ENCODE peak calls at places on chromosomes 6 and 20, in five cellular contexts. I, B, Z, G and K are unnamed samples.

GRCh38 chr20:58891076-58891685 is 38.7 kb downstream of the GNAS start:
- DNase-seq in B (peak; percentile 81), Z (no peak), I (no peak), G (peak; percentile 69), K (peak; percentile 63)

GRCh38 chr6:158662607-158663464 is 13.0 kb downstream of the SYTL3 start:
- DNase-seq in G (no peak), B (no peak), I (no peak), Z (no peak), K (no peak)

GRCh38 chr20:25248501-25249172 is 752 bp downstream of the PYGB start:
- DNase-seq in I (no peak), G (no peak), B (peak; percentile 30), Z (no peak), K (peak; percentile 51)

GRCh38 chr6:11350294-11350693 is 117.8 kb upstream of the NEDD9 start:
- DNase-seq in G (no peak), Z (peak; percentile 18), I (no peak), B (no peak), K (no peak)

GRCh38 chr20:14691994-14692393 is 354.6 kb upstream of the FLRT3 start:
- DNase-seq in G (no peak), Z (no peak), I (no peak), B (no peak), K (no peak)

GRCh38 chr6:8548979-8549378 is 113.6 kb upstream of the SLC35B3 start:
- DNase-seq in Z (no peak), G (no peak), I (no peak), B (no peak), K (no peak)

GRCh38 chr20:10309326-10309725 is 90.7 kb downstream of the SNAP25 start:
- DNase-seq in G (no peak), Z (no peak), B (no peak), I (no peak), K (no peak)

GRCh38 chr6:15472626-15473025 is 190.2 kb downstream of the DTNBP1 start:
- DNase-seq in G (no peak), B (no peak), Z (no peak), I (no peak), K (no peak)

GRCh38 chr6:32623693-32624092 is 13.5 kb upstream of the HLA-DQA1 start:
- DNase-seq in Z (no peak), I (no peak), G (no peak), B (no peak), K (no peak)

DNA sequence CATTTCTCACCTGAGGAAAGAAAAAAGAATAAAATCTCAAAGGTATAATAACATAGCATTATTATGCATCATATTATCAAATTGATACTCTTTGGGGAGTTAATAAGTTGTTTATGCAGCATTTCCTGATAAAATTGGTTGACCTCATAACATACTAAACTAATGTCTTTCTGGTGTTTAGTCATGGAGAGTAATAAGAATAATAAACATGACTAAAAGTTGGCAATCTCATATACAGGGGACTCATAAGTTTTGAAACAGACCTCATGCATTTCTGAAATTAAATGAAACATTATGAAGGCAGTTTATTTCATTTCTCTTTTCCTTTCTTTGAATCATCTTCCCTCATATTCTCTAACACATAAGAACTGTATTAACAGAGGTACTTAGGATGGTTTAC is 60.5 kb upstream of the PRDM1 start:
- DNase-seq in I (no peak), G (no peak), B (no peak), Z (no peak), K (no peak)
- TF ChIP-seq MAX in I (no peak), G (no peak), B (no peak), Z (no peak), K (no peak)

DNA sequence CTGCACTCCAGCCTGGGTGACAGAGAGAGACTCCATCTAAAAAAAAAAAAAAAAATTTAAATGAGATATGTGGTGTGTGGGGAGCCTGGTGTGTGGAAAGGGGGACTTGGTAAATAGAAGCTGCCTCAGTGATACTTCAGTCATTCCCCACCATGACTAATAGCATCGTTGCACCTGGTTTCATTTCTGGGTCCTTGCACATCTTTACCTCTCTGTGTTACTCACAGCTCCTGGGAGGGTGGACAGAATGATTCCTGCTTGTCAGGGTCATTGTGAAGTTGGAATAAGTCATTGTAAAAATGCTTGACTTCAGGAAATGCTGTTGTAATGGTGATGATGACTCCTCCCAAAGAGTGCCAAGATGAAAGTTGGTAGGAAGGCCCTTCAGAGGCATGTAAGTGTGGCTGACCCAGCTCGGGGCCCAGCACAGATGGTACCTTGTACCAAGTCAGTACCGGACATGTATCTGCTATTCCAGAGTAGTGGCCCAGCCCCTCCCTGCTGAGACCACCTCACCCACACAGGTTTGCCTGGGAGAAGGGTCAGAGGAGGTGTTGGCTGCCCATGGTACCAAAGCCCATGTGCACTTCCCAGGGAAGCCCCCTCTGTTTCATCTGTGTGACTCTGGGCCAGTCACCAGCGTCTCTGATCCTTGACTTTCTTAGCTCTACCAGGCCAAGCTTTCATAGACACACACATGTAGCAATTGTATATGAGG is 48.4 kb downstream of the PLAGL2 start:
- DNase-seq in G (no peak), I (no peak), Z (no peak), B (no peak), K (no peak)
- TF ChIP-seq CREB1 in G (no peak), I (no peak), Z (no peak), B (no peak), K (no peak)

DNA sequence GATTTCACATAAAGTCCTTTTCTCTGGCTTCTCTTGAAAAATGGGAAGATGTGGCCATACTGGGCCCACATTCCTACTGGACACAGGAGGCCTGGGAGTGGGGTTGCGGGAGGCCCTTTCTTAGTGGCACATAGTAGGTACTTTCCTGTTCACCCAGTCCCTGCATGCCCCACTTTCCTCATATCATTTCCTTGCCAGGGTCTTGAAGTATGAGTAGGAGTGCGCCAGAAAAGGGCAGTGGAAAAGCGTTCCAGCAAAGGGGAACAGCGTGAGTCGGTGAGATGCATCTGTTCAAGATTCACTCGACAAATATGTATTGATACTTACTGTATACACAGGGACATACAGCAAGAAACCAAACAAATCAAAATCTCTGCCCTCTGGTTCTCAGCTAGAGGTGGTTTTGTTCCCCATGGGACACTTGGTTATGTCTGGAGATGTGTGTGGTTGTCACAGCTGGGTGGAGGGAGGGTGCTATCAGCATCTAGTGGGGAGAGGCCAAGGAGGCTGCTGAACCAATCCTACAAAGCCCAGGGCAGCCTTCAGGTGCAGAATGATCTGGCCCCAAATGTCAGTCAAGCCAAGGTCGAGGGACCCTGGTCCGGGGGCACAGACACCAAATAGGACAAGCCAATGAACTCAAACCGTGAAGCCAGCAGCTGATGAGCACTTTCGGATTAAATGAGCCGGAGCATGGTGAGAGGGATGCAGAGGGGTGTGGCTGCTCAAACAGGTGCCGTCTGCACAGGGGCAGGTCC is 151.4 kb downstream of the CEBPB start:
- DNase-seq in G (no peak), B (no peak), I (no peak), Z (no peak), K (no peak)
- TF ChIP-seq MAX in G (no peak), B (no peak), I (no peak), Z (no peak), K (no peak)

DNA sequence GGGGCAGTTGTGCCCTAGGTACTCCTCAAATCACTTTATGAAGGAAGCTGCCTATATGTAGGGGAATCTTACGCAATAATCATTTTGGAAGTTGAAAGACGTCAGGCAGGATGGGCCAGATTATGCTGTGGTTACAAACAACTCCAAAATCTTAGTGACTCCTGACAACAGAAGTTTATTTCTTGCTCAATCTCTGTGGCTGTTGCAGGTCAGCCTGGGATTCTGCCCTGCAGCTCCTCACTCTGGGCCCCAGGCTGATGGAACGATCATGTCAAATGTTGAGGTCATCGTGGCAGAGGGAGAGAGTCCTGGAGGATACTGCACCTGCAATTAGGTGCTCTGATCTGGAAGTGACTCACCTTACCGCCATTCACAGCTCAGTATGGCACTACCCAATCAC is 88.4 kb downstream of the ZDHHC14 start:
- DNase-seq in I (no peak), B (no peak), G (no peak), Z (no peak), K (no peak)
- TF ChIP-seq CREB1 in I (no peak), B (no peak), G (no peak), Z (no peak), K (no peak)

DNA sequence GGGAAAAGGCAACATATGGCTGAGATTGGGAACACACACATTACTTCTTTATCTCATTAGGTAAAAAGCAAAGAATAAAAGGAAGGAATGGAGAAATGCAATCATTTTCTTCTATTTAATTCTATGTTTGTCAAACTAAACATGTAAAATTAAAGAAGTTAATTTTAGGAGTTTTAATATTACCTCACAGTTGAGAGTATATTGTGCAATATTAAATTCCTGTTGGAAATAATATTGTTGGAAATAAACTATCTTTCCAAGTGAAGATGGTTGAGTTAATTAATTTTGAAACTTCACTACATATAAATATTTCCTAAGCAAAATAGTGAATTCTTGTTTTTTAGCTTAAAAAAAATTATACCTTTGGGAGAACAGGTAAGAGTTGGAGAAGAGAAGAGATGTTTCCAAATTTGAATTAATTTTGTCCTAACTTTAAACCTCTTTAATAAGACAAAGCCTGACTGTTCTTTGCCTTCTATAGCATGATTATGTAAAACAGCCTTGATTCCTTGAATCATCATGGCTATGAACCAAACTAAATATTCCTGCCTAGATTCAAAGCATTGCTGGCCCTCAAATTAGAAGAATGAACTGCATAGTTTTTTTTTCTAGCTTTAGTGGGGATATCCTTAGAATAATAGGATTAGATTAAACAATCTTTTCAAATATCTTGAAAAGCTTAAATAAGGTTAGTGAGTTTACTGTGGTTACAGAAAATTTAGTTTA is 1349.1 kb upstream of the ADGRB3 start:
- DNase-seq in G (no peak), B (no peak), Z (no peak), I (no peak), K (no peak)
- TF ChIP-seq MAX in G (no peak), B (no peak), Z (no peak), I (no peak), K (no peak)

GRCh38 chr6:7440476-7440875 is 50.9 kb downstream of the RIOK1 start:
- DNase-seq in I (no peak), B (no peak), G (no peak), Z (no peak), K (no peak)
- TF ChIP-seq CREB1 in I (no peak), B (no peak), G (no peak), Z (no peak), K (no peak)

GRCh38 chr6:73672290-73672689 is 18.5 kb upstream of the SLC17A5 start:
- DNase-seq in G (no peak), I (no peak), B (no peak), Z (no peak), K (no peak)
- TF ChIP-seq MAX in G (no peak), I (no peak), B (no peak), Z (no peak), K (no peak)